ENCODE peak calls at places on chromosomes 16 and 17, in ten cellular contexts. D, O, N, Y, M, W, H, A, X and F are unnamed samples.

GRCh38 chr17:44346064-44346844 is 1.2 kb downstream of the GRN start:
- DNase-seq in D (no peak), W (no peak), Y (no peak), M (no peak), N (no peak), H (no peak), O (no peak), X (no peak), A (no peak), F (no peak)

GRCh38 chr16:72946474-72947194 is 101.3 kb downstream of the ZFHX3 start:
- DNase-seq in H (peak; percentile 57), N (no peak), X (peak; percentile 77), D (peak; percentile 86), O (peak; percentile 72), W (no peak), Y (no peak), M (peak; percentile 87), A (peak; percentile 20), F (no peak)

GRCh38 chr16:81076566-81077076 is 417 bp downstream of the C16orf46 start:
- DNase-seq in O (peak; percentile 91), Y (peak; percentile 82), X (peak; percentile 92), A (peak; percentile 76), N (peak; percentile 82), W (no peak), D (peak; percentile 94), M (peak; percentile 94), H (peak; percentile 96), F (peak; percentile 98)

GRCh38 chr16:66152841-66153525 is 213.5 kb upstream of the CDH5 start:
- DNase-seq in N (no peak), D (no peak), M (no peak), Y (no peak), X (no peak), O (no peak), H (no peak), W (no peak), A (peak; percentile 89), F (no peak)

GRCh38 chr17:44004077-44004760 is at the start of gene NAGS:
- DNase-seq in Y (no peak), M (peak; percentile 40), H (peak; percentile 84), A (no peak), X (no peak), N (no peak), W (no peak), D (no peak), O (no peak), F (no peak)

GRCh38 chr17:83171661-83172060 is 92.3 kb downstream of the METRNL start:
- DNase-seq in W (no peak), M (no peak), D (no peak), N (peak; percentile 12), O (peak; percentile 8), Y (peak; percentile 13), X (no peak), H (peak; percentile 42), A (no peak), F (peak; percentile 80)

GRCh38 chr17:7838291-7839075 is 4.5 kb downstream of the KDM6B start:
- DNase-seq in X (peak; percentile 66), W (no peak), N (peak; percentile 64), M (peak; percentile 66), D (peak; percentile 64), Y (no peak), O (peak; percentile 65), H (peak; percentile 53), A (peak; percentile 78), F (no peak)

GRCh38 chr17:56939869-56940484 is 20.9 kb downstream of the COIL start:
- DNase-seq in N (no peak), H (no peak), O (no peak), D (no peak), X (no peak), Y (no peak), A (peak; percentile 62), M (no peak), W (peak; percentile 77), F (no peak)

GRCh38 chr17:82062984-82063368 is 2.6 kb downstream of the DUS1L start:
- DNase-seq in O (no peak), M (no peak), A (no peak), X (no peak), N (no peak), W (no peak), D (no peak), H (no peak), Y (no peak), F (no peak)

GRCh38 chr16:188674-189073 is 8.4 kb downstream of the HBQ1 start:
- DNase-seq in O (no peak), Y (no peak), D (no peak), M (no peak), H (no peak), N (no peak), A (no peak), W (no peak), X (no peak), F (no peak)

GRCh38 chr17:5526821-5527598 is 40.6 kb downstream of the MIS12 start:
- DNase-seq in D (no peak), O (peak; percentile 68), M (peak; percentile 97), H (peak; percentile 58), A (peak; percentile 98), Y (no peak), N (peak; percentile 96), W (peak; percentile 97), X (peak; percentile 85), F (no peak)

GRCh38 chr16:29198731-29199521 is 207.6 kb downstream of the NPIPB11 start:
- DNase-seq in A (no peak), H (peak; percentile 40), W (no peak), M (no peak), D (peak; percentile 12), O (peak; percentile 21), Y (no peak), X (peak; percentile 69), N (no peak), F (no peak)
- TF ChIP-seq POLR2A in A (no peak), H (no peak), W (no peak), M (no peak), D (no peak), O (no peak), Y (no peak), X (no peak), N (no peak), F (no peak)

GRCh38 chr16:4814542-4815173 is 12.2 kb upstream of the ROGDI start:
- DNase-seq in W (no peak), N (peak; percentile 73), M (no peak), X (no peak), A (no peak), Y (no peak), H (no peak), O (peak; percentile 45), D (no peak), F (no peak)
- H3K36me3 ChIP-seq in W (peaks cover 42% of the 10 kb centered on the region), N (no peaks in the 10 kb centered on the region), M (no peaks in the 10 kb centered on the region), X (peaks cover 13% of the 10 kb centered on the region), A (peaks cover 55% of the 10 kb centered on the region), Y (peaks cover 14% of the 10 kb centered on the region), H (peaks cover 5% of the 10 kb centered on the region), O (no peaks in the 10 kb centered on the region), D (no peaks in the 10 kb centered on the region), F (peaks cover 95% of the 10 kb centered on the region)

GRCh38 chr16:84829168-84829965 is 9.6 kb downstream of the CRISPLD2 start:
- DNase-seq in X (peak; percentile 95), A (peak; percentile 93), D (peak; percentile 72), H (no peak), O (no peak), N (no peak), Y (no peak), W (no peak), M (no peak), F (no peak)
- TF ChIP-seq POLR2A in X (no peak), A (peak; percentile 29), D (no peak), H (no peak), O (no peak), N (peak; percentile 9), Y (no peak), W (no peak), M (no peak), F (no peak)

DNA sequence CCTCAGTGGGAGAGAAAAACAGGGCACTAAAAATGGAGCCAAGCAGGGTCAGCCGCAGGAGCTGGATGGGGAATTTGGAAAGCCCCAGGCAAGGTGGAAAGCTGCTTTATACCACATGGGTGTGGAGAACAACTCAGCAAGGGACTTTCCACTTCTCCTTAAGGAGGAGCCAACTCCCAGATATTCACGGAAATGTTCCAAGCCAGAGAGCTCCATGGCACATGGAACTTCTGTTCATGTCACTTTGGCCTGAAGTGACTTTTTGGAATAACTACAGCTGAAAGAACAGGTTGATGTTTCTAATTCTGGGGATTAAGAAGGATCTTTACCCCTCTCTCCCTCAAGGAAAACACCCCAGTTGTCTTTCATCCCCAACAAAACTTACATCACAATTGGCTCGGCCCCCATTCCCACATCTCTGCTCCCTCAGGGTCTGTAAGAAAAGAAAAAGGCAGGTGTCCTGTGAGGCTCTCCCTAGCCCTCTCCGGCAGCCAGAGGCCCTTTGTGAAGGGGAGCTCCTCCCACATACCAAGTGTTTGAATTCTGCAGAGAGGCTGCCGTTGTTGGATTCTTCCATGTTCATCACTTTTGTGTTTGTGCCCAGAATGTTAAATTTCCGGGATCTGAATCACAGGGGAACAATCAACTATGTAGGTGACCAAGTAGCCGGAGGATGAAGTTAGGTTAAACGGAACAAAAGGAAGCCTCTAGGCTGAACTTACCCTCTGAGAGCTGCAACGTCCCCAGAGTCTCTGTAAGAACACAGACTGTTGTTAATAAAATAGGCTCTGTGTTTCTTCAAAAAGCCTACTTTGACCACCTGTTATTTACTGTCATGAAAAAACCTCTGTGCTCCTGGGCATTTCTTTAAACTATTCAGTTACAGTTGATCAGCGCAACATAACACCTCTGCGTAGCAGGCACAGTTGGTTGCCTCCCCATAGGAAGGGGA is 41.0 kb downstream of the STAT5A start:
- DNase-seq in H (no peak), D (no peak), Y (peak; percentile 66), M (no peak), O (no peak), X (no peak), W (peak; percentile 69), N (no peak), A (peak; percentile 83), F (no peak)
- H3K36me3 ChIP-seq in H (no peaks in the 10 kb centered on the region), D (no peaks in the 10 kb centered on the region), Y (peaks cover 8% of the 10 kb centered on the region), M (no peaks in the 10 kb centered on the region), O (peaks cover 42% of the 10 kb centered on the region), X (peaks cover 25% of the 10 kb centered on the region), W (peaks cover 30% of the 10 kb centered on the region), N (peaks cover 7% of the 10 kb centered on the region), A (peaks cover 49% of the 10 kb centered on the region), F (peaks cover 100% of the 10 kb centered on the region)

GRCh38 chr17:73311781-73312641 is at the start of gene CDC42EP4:
- DNase-seq in M (peak; percentile 97), Y (peak; percentile 96), O (peak; percentile 98), H (peak; percentile 97), W (peak; percentile 95), N (peak; percentile 94), X (peak; percentile 99), D (peak; percentile 96), A (peak; percentile 91), F (peak; percentile 98)
- TF ChIP-seq POLR2A in M (peak; percentile 100), Y (peak; percentile 97), O (peak; percentile 100), H (peak; percentile 98), W (peak; percentile 80), N (peak; percentile 98), X (peak; percentile 97), D (peak; percentile 95), A (peak; percentile 91), F (peak; percentile 95)